ENCODE peak calls at places on chromosomes 12 and 14, in five cellular contexts. A is HCT116, G is K562, K is GM23338, C is HepG2. Q is an unnamed sample.

GRCh38 chr12:105294164-105294563 is 36.3 kb upstream of the C12orf75 start:
- DNase-seq in A (no peak), G (no peak), K (no peak), C (no peak), Q (no peak)

GRCh38 chr12:32671930-32672785 is 6.9 kb upstream of the DNM1L start:
- DNase-seq in A (peak), G (peak), K (peak), C (peak), Q (peak)

GRCh38 chr12:70982286-70982685 is 61.7 kb upstream of the PTPRR start:
- DNase-seq in A (no peak), G (no peak), K (no peak), C (no peak), Q (no peak)

GRCh38 chr14:92553456-92553855 is 39.9 kb downstream of the RIN3 start:
- DNase-seq in A (no peak), G (no peak), K (peak), C (no peak), Q (peak)

GRCh38 chr14:78840898-78841297 is 670.7 kb downstream of the NRXN3 start:
- DNase-seq in A (no peak), G (no peak), K (no peak), C (no peak), Q (no peak)

GRCh38 chr12:75720807-75721206 is 209.4 kb upstream of the KRR1 start:
- DNase-seq in A (no peak), G (peak), K (peak), C (no peak), Q (no peak)

GRCh38 chr12:42468853-42469252 is 120.7 kb downstream of the PRICKLE1 start:
- DNase-seq in A (no peak), G (no peak), K (no peak), C (no peak), Q (no peak)

GRCh38 chr12:40203060-40203430 is 21.8 kb upstream of the LRRK2 start:
- DNase-seq in A (no peak), G (no peak), K (no peak), C (no peak), Q (no peak)

GRCh38 chr12:89928467-89928866 is 219.8 kb upstream of the ATP2B1 start:
- DNase-seq in A (no peak), G (no peak), K (no peak), C (no peak), Q (no peak)

GRCh38 chr12:32312049-32312670 is 87.2 kb upstream of the FGD4 start:
- DNase-seq in A (peak), G (peak), K (peak), C (peak), Q (peak)

GRCh38 chr12:67137256-67137655 is 131.9 kb upstream of the CAND1 start:
- DNase-seq in A (no peak), G (no peak), K (no peak), C (no peak), Q (no peak)

GRCh38 chr12:123089125-123089524 is 61.8 kb downstream of the PITPNM2 start:
- DNase-seq in A (no peak), G (peak), K (no peak), C (no peak), Q (no peak)
- TF ChIP-seq REST in A (no peak), G (no peak), K (no peak), C (no peak), Q (no peak)

GRCh38 chr12:54246011-54246641 is 33.8 kb downstream of the CBX5 start:
- DNase-seq in A (no peak), G (no peak), K (no peak), C (no peak), Q (no peak)

GRCh38 chr12:54249489-54249888 is 30.4 kb downstream of the CBX5 start:
- DNase-seq in A (no peak), G (no peak), K (no peak), C (no peak), Q (no peak)

GRCh38 chr12:54253240-54253639 is 26.7 kb downstream of the CBX5 start:
- DNase-seq in A (no peak), G (no peak), K (no peak), C (no peak), Q (no peak)

GRCh38 chr12:54257332-54257731 is 22.6 kb downstream of the CBX5 start:
- DNase-seq in A (no peak), G (no peak), K (no peak), C (no peak), Q (no peak)

DNA sequence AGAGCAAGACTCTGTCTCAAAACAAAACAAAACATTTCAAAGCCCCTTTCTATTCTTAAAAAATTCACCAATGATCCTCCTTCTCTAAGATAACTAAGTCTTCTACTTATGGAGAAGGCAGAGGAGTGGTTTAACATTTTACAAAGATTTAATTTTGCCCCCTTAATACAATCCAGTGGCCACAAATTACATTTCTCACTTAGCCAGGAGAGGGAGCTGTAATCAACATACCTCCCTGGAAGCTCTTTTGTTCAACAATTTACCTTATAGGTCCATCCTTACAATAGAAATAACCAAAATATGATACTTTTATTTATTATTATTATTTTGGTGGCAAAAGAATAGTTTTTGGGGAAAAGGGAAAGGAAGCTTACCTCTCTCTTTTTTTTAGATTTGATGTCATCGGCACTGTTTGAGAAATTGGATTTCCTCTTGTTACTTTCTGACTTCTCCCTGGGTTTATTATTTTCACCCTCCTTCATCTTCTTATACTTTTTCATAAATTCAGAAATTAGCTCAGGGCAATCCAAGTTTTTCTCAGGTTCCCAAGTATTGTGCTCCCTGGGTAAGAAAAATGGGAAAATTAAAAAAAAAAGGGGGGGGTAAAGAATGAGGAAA is 28.1 kb downstream of the CBX5 start:
- DNase-seq in A (peak), G (peak), K (peak), C (peak), Q (peak)
- TF ChIP-seq REST in A (no peak), G (no peak), K (no peak), C (no peak), Q (no peak)

DNA sequence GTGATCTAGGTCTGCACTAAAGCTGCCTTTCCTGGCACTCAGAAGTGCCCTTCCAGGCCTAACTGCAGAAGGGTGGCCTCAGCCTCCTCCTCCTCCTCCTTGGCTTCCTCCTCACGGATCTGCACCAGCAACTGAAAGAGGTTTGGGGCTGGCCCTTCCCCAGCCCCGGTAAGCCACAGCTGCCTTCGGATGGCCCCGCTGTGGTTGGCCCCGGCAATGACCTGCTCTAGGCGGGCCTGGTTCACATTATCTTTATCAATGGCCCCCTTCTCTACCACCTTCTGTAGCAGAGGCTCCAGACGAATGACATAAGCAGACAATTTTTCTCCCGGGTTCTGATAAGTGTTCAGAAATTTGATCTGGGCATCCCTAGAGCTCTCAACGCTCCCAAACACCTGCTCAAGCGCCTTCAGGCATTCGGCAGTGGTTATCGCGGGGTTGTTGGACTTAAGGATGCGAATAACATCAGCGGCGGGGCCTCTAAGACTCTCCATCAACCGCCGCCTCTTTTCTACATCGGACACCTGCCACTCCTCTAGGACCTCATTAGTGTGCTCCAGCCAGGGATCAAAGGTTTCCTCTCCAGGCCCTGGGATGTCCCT is 1.5 kb downstream of the PNMA1 start:
- DNase-seq in A (no peak), G (peak), K (peak), C (no peak), Q (no peak)
- TF ChIP-seq REST in A (no peak), G (no peak), K (no peak), C (no peak), Q (no peak)

DNA sequence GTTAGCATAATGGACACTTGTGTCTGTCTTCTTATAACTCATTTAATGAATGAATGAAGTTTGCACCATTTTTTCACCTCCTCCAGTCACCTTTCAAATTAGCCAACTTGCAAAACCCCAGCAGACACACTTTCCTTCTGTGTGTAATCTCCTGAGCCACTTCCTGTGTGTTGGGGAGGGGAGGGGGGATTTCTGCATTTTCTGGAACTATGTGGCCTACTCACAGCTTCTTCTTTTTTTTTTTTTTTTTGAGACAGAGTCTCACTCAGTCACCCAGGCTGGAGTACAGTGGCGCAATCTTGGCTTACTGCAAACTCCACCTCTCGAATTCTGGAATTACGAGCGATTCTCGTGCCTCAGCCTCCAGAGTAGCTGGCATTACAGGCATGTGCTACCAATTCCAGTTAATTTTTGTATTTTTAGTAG is 4.1 kb upstream of the SERPINA1 start:
- DNase-seq in A (no peak), G (no peak), K (no peak), C (peak), Q (no peak)
- TF ChIP-seq REST in A (no peak), G (no peak), K (no peak), C (no peak), Q (no peak)

GRCh38 chr12:55385911-55386310 is 14.4 kb upstream of the OR6C65 start:
- DNase-seq in A (no peak), G (no peak), K (peak), C (no peak), Q (no peak)
- TF ChIP-seq REST in A (no peak), G (no peak), K (no peak), C (no peak), Q (no peak)

GRCh38 chr12:113933201-113933786 is 32.8 kb downstream of the RBM19 start:
- DNase-seq in A (no peak), G (peak), K (peak), C (no peak), Q (no peak)
- TF ChIP-seq REST in A (no peak), G (no peak), K (no peak), C (no peak), Q (no peak)

GRCh38 chr14:105328678-105329390 is 14.3 kb downstream of the PACS2 start:
- DNase-seq in A (no peak), G (no peak), K (no peak), C (no peak), Q (no peak)

GRCh38 chr14:105330491-105330895 is 15.9 kb downstream of the PACS2 start:
- DNase-seq in A (no peak), G (peak), K (no peak), C (no peak), Q (no peak)

GRCh38 chr14:105331575-105332351 is 17.2 kb downstream of the PACS2 start:
- DNase-seq in A (no peak), G (no peak), K (no peak), C (no peak), Q (no peak)

GRCh38 chr14:105328070-105328677 is 13.6 kb downstream of the PACS2 start:
- DNase-seq in A (no peak), G (no peak), K (no peak), C (no peak), Q (no peak)

GRCh38 chr14:105329411-105330200 is 15.1 kb downstream of the PACS2 start:
- DNase-seq in A (no peak), G (no peak), K (no peak), C (no peak), Q (no peak)
- TF ChIP-seq REST in A (no peak), G (no peak), K (no peak), C (no peak), Q (no peak)

Q was measured in A549.